ENCODE peak calls at places on chromosome 18, in eight cellular contexts. X is HS-5; T is kidney; E is foreskin fibroblast; D is NCI-H1694 treated with DMSO at 0.1 percent for 48 hours; B is heart left ventricle; S is RPMI7951; W is activated naive CD4-positive, alpha-beta T cell treated with anti-CD3 and anti-CD28 coated beads for 36 hours. J is an unnamed sample.

GRCh38 chr18:34726286-34727004 is 16.3 kb downstream of the DTNA start:
- DNase-seq in B (no peak), T (no peak), S (no peak), W (no peak), X (no peak), E (no peak), D (no peak), J (no peak)

GRCh38 chr18:692841-693240 is 19.6 kb downstream of the ENOSF1 start:
- DNase-seq in D (no peak), T (no peak), E (no peak), X (no peak), S (no peak), W (no peak), B (no peak), J (no peak)

GRCh38 chr18:48308027-48308635 is 101.1 kb downstream of the ZBTB7C start:
- DNase-seq in W (no peak), E (no peak), D (no peak), X (no peak), B (no peak), T (no peak), S (no peak), J (no peak)

GRCh38 chr18:76208632-76209308 is 286.3 kb downstream of the ZNF516 start:
- DNase-seq in S (no peak), E (no peak), T (no peak), X (no peak), B (no peak), D (no peak), W (peak), J (no peak)

GRCh38 chr18:46449033-46449432 is 208.0 kb downstream of the LOXHD1 start:
- DNase-seq in W (no peak), S (no peak), E (peak), D (no peak), B (no peak), T (no peak), X (no peak), J (no peak)

GRCh38 chr18:36284671-36285295 is 12.7 kb upstream of the FHOD3 start:
- DNase-seq in T (no peak), W (peak), X (no peak), S (peak), D (peak), E (peak), B (no peak), J (peak)

GRCh38 chr18:44887227-44887631 is 206.5 kb downstream of the SETBP1 start:
- DNase-seq in T (no peak), D (no peak), B (peak), W (peak), E (peak), X (peak), S (peak), J (peak)

GRCh38 chr18:56068030-56068671 is 480.2 kb upstream of the TCF4 start:
- DNase-seq in D (no peak), T (no peak), E (peak), S (peak), B (no peak), X (peak), W (no peak), J (no peak)

GRCh38 chr18:9020221-9020620 is 82.3 kb upstream of the NDUFV2 start:
- DNase-seq in B (no peak), X (no peak), W (no peak), T (no peak), S (no peak), D (no peak), E (no peak), J (no peak)

GRCh38 chr18:55579471-55579870 is 8.5 kb downstream of the TCF4 start:
- DNase-seq in X (no peak), W (no peak), B (no peak), T (no peak), S (no peak), D (no peak), E (no peak), J (no peak)

J was measured in stimulated activated naive CD4-positive, alpha-beta T cell treated with Interleukin-2 at 50 U/mL for 16 hours.